ENCODE peak calls at places on chromosomes 4 and X, in seven cellular contexts. D is ecto neural progenitor cell; X is heart right ventricle; Q is NCI-H1694; M is stimulated activated CD4-positive, alpha-beta T cell treated with anti-CD3 and anti-CD28 coated beads, Interleukin-4, amount 100 ng/mL, for 1 hour; J is Calu3; R is Right ventricle myocardium inferior. H is an unnamed sample.

GRCh38 chr4:71992571-71992970 is 39.2 kb upstream of the NPFFR2 start:
- DNase-seq in R (no peak), M (no peak), J (no peak), Q (no peak), D (no peak), X (no peak), H (no peak)

GRCh38 chrX:83759872-83760271 is 101.1 kb upstream of the CYLC1 start:
- DNase-seq in X (no peak), J (peak), Q (peak), R (no peak), M (no peak), D (no peak), H (peak)

GRCh38 chr4:113390850-113391249 is 341.4 kb downstream of the ANK2 start:
- DNase-seq in Q (no peak), M (no peak), R (no peak), D (no peak), J (no peak), X (no peak), H (no peak)

GRCh38 chr4:30948653-30949052 is 228.5 kb downstream of the PCDH7 start:
- DNase-seq in J (no peak), Q (no peak), D (no peak), R (no peak), X (no peak), M (no peak), H (no peak)

GRCh38 chr4:133148690-133149363 is at the start of gene PCDH10:
- DNase-seq in R (peak), X (peak), D (peak), Q (peak), J (no peak), M (peak), H (no peak)

GRCh38 chrX:72715546-72715945 is 1.4 kb upstream of the PHKA1 start:
- DNase-seq in M (no peak), Q (no peak), D (no peak), J (no peak), R (no peak), X (no peak), H (no peak)

GRCh38 chrX:42951747-42952146 is 173.8 kb upstream of the PPP1R2C start:
- DNase-seq in M (no peak), J (no peak), Q (no peak), X (no peak), R (no peak), D (no peak), H (no peak)

GRCh38 chr4:74104145-74104544 is 5.2 kb upstream of the CXCL2 start:
- DNase-seq in R (no peak), M (no peak), D (no peak), X (no peak), Q (no peak), J (no peak), H (no peak)

GRCh38 chr4:36220776-36221175 is 23.5 kb downstream of the ARAP2 start:
- DNase-seq in X (no peak), Q (no peak), R (no peak), M (no peak), J (no peak), D (no peak), H (no peak)

GRCh38 chr4:158771776-158772175 is 3.0 kb downstream of the FNIP2 start:
- DNase-seq in R (no peak), J (no peak), X (no peak), M (no peak), D (no peak), Q (no peak), H (no peak)

GRCh38 chr4:8642651-8643321 is 50.2 kb downstream of the CPZ start:
- DNase-seq in M (no peak), R (peak), Q (no peak), X (no peak), J (no peak), D (no peak), H (no peak)

GRCh38 chrX:375181-376036 is 11.3 kb downstream of the PPP2R3B start:
- DNase-seq in M (no peak), D (peak), R (no peak), X (no peak), J (no peak), Q (no peak), H (no peak)

GRCh38 chrX:724256-724655 is 93.7 kb downstream of the SHOX start:
- DNase-seq in J (no peak), M (no peak), R (no peak), X (no peak), D (peak), Q (no peak), H (no peak)

GRCh38 chr4:157225096-157225495 is 4.6 kb downstream of the GRIA2 start:
- DNase-seq in D (no peak), Q (no peak), J (no peak), X (no peak), M (no peak), R (no peak), H (no peak)

H was measured in NCI-H526 treated with DMSO at 0.1 percent for 48 hours.